ENCODE peak calls at places on chromosomes 16 and 17, in six cellular contexts. D is omental fat pad, Z is fibroblast of mammary gland, C is GM23338, A is adrenal gland, N is right lobe of liver. M is an unnamed sample.

GRCh38 chr17:37737971-37738370 is 6.9 kb downstream of the HNF1B start:
- DNase-seq in D (no peak), Z (peak; percentile 43), C (no peak), A (no peak), N (no peak), M (no peak)

GRCh38 chr17:45052052-45052772 is 780 bp upstream of the DCAKD start:
- DNase-seq in D (no peak), Z (peak; percentile 51), C (peak; percentile 52), A (peak; percentile 41), N (no peak), M (peak; percentile 52)

GRCh38 chr16:86929149-86929871 is 351.0 kb downstream of the FOXL1 start:
- DNase-seq in D (no peak), Z (peak; percentile 73), C (no peak), A (no peak), N (no peak), M (no peak)

GRCh38 chr16:27824786-27825185 is 238.7 kb downstream of the GSG1L start:
- DNase-seq in D (no peak), Z (no peak), C (no peak), A (no peak), N (no peak), M (peak; percentile 61)

GRCh38 chr16:53509906-53510703 is 7.1 kb upstream of the AKTIP start:
- DNase-seq in D (no peak), Z (peak; percentile 75), C (peak; percentile 84), A (peak; percentile 49), N (peak; percentile 85), M (no peak)

GRCh38 chr17:73742915-73743314 is 98.7 kb upstream of the SDK2 start:
- DNase-seq in D (no peak), Z (no peak), C (peak; percentile 35), A (no peak), N (no peak), M (no peak)

GRCh38 chr17:75013077-75013391 is 564 bp downstream of the MRPL58 start:
- DNase-seq in D (no peak), Z (no peak), C (no peak), A (no peak), N (no peak), M (no peak)

GRCh38 chr17:74373838-74374606 is 6.7 kb downstream of the GPR142 start:
- DNase-seq in D (no peak), Z (no peak), C (no peak), A (no peak), N (peak; percentile 74), M (no peak)

GRCh38 chr17:62162898-62163297 is 97.8 kb upstream of the MED13 start:
- DNase-seq in D (no peak), Z (no peak), C (no peak), A (no peak), N (no peak), M (no peak)

GRCh38 chr16:78368121-78369102 is 269.0 kb downstream of the WWOX start:
- DNase-seq in D (no peak), Z (no peak), C (no peak), A (no peak), N (no peak), M (no peak)

GRCh38 chr17:76958974-76959373 is 90.8 kb downstream of the MGAT5B start:
- DNase-seq in D (no peak), Z (no peak), C (no peak), A (no peak), N (peak; percentile 49), M (peak; percentile 64)

GRCh38 chr16:16064874-16065384 is 115.5 kb downstream of the ABCC1 start:
- DNase-seq in D (no peak), Z (no peak), C (no peak), A (no peak), N (no peak), M (no peak)

GRCh38 chr17:5468075-5468473 is 708 bp downstream of the DHX33 start:
- DNase-seq in D (no peak), Z (peak; percentile 0), C (peak; percentile 14), A (no peak), N (no peak), M (no peak)

DNA sequence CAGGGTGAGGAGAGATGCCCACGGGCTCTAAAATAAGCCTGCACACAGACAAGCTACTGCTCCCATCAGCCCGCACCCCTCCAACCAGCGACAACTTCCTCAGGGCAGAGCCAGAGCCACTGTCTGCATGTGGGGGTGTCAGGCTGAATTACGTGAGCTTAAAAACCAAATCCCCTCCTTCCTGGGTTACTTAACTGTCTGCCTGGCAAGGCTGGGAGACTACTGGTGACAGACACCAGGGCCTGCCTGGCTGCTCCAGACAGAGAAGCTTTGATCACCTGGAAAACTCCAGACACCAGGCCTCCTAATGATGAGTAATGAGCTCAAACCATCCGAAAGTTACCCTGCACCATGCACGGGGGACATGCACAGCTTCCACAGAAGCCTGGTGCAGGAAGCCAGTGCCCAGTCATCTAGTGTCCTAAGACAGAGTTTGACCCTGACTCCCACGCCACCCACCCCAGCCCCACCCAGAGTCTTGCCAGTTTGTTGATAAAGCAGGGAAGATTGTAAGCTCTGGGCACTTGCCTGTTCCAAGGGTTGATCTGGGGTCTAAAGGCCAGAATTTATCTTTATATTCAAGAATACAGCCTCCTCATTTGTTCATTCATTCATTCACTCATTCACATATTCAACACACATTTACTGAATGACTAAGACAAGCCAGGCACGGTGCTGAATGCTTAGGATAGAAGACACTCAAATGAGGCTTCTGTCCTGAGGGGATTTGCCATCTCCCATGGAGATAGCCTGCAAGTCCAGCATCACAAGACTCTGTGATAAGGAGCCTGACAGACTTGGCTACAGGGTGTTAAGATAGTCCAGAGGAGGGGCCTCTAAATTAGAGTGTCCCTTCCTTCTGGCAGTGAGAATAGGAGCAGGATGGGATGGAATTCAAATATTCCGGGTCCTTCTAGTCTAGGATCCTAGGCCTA is 7.1 kb upstream of the CCDC182 start:
- DNase-seq in D (no peak), Z (no peak), C (no peak), A (no peak), N (no peak), M (no peak)
- TF ChIP-seq CTCF in D (no peak), Z (no peak), C (no peak), A (no peak), N (no peak), M (no peak)

GRCh38 chr16:63527404-63527803 is 1491.2 kb upstream of the CDH8 start:
- DNase-seq in D (no peak), Z (no peak), C (no peak), A (no peak), N (no peak), M (no peak)

GRCh38 chr16:63530974-63531373 is 1494.7 kb upstream of the CDH8 start:
- DNase-seq in D (no peak), Z (no peak), C (no peak), A (no peak), N (no peak), M (no peak)

GRCh38 chr16:63530208-63530607 is 1494.0 kb upstream of the CDH8 start:
- DNase-seq in D (no peak), Z (no peak), C (peak; percentile 12), A (no peak), N (no peak), M (no peak)
- TF ChIP-seq CTCF in D (no peak), Z (no peak), C (peak; percentile 59), A (no peak), N (no peak), M (peak; percentile 68)

GRCh38 chr16:11215935-11216556 is 40.0 kb downstream of the SOCS1 start:
- DNase-seq in D (no peak), Z (no peak), C (no peak), A (no peak), N (no peak), M (no peak)

GRCh38 chr16:11213799-11214198 is 42.2 kb downstream of the SOCS1 start:
- DNase-seq in D (no peak), Z (no peak), C (no peak), A (no peak), N (no peak), M (no peak)

GRCh38 chr16:11219188-11219587 is 36.8 kb downstream of the SOCS1 start:
- DNase-seq in D (no peak), Z (no peak), C (no peak), A (no peak), N (no peak), M (no peak)

GRCh38 chr16:11217651-11218323 is 38.2 kb downstream of the SOCS1 start:
- DNase-seq in D (no peak), Z (no peak), C (no peak), A (no peak), N (no peak), M (no peak)

GRCh38 chr16:11218324-11218962 is 37.6 kb downstream of the SOCS1 start:
- DNase-seq in D (no peak), Z (no peak), C (peak; percentile 52), A (no peak), N (no peak), M (no peak)
- TF ChIP-seq CTCF in D (no peak), Z (peak; percentile 67), C (peak; percentile 38), A (peak; percentile 17), N (peak; percentile 31), M (peak; percentile 71)

DNA sequence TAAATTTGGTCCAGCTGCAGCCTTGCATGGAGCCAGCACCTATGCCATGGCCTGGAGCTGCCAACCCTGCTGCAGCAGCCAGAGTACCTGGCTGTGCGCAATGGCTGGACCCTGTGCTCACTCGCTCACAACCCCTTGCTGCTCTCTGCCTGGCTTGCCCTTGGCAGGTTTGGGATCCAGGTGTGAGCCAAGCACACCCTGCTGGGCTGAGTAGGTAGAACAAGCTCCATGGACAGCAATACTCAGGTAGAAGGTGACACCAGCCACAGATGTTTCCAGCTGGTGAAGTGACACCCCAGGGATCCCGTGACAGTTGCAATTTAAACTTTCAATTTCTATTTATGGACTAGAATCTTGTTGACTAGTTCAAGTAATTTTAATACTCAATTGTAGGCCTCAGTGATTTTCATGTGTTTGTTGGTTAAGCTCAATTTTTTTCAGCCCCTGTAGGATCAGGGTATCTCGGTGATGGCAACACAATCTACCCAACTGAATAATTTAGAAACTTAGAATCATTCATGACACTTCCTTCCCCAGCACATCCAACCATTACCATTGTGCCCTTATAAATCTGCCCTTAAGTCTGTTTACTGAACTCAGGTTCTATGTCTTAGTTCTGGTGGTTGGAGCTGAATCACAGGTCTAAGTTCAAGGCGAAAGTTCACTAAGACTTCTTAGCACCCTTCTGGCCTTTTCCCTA is 480.0 kb downstream of the PMP22 start:
- DNase-seq in D (no peak), Z (no peak), C (peak; percentile 13), A (no peak), N (peak; percentile 61), M (no peak)
- TF ChIP-seq CTCF in D (no peak), Z (no peak), C (peak; percentile 53), A (no peak), N (peak; percentile 65), M (no peak)

GRCh38 chr17:68576811-68577551 is 24.2 kb downstream of the FAM20A start:
- DNase-seq in D (no peak), Z (peak; percentile 95), C (no peak), A (no peak), N (no peak), M (no peak)
- TF ChIP-seq CTCF in D (no peak), Z (peak; percentile 46), C (peak; percentile 28), A (no peak), N (no peak), M (no peak)

GRCh38 chr17:21019976-21020575 is 22.7 kb downstream of the USP22 start:
- DNase-seq in D (no peak), Z (peak; percentile 49), C (peak; percentile 44), A (peak; percentile 49), N (no peak), M (no peak)
- TF ChIP-seq CTCF in D (no peak), Z (peak; percentile 32), C (peak; percentile 59), A (no peak), N (no peak), M (peak; percentile 73)

GRCh38 chr17:18183334-18184142 is at the start of gene ALKBH5:
- DNase-seq in D (peak; percentile 84), Z (peak; percentile 100), C (peak; percentile 99), A (peak; percentile 99), N (peak; percentile 98), M (peak; percentile 98)
- TF ChIP-seq CTCF in D (no peak), Z (peak; percentile 17), C (peak; percentile 30), A (no peak), N (peak; percentile 29), M (peak; percentile 71)

M was measured in chondrocyte.